ENCODE peak calls at places on chromosomes 4 and X, in six cellular contexts. R is HCT116, U is GM12878, T is GM23338, S is A549, W is Panc1. G is an unnamed sample.

GRCh38 chrX:24392709-24393108 is 32.3 kb downstream of the SUPT20HL1 start:
- DNase-seq in W (no peak), R (no peak), S (no peak), T (no peak), U (no peak), G (no peak)

GRCh38 chrX:103063918-103064434 is at the start of gene BEX1:
- DNase-seq in S (no peak), W (no peak), T (peak; percentile 80), R (no peak), U (no peak), G (peak; percentile 79)

GRCh38 chr4:67871867-67872266 is 11.9 kb downstream of the TMPRSS11D start:
- DNase-seq in S (peak; percentile 25), R (peak; percentile 37), W (peak; percentile 27), U (no peak), T (peak; percentile 53), G (no peak)

GRCh38 chr4:30948653-30949052 is 228.5 kb downstream of the PCDH7 start:
- DNase-seq in W (no peak), S (no peak), T (no peak), R (peak; percentile 90), U (no peak), G (no peak)

GRCh38 chr4:42446823-42447222 is 49.5 kb downstream of the SHISA3 start:
- DNase-seq in T (no peak), W (no peak), S (no peak), U (no peak), R (no peak), G (no peak)

GRCh38 chr4:36138221-36138620 is 106.1 kb downstream of the ARAP2 start:
- DNase-seq in R (no peak), S (no peak), W (no peak), T (no peak), U (no peak), G (no peak)

GRCh38 chr4:87679449-87680169 is 29.5 kb downstream of the DMP1 start:
- DNase-seq in U (peak; percentile 2), T (peak; percentile 80), R (peak; percentile 48), S (peak; percentile 46), W (peak; percentile 10), G (peak; percentile 3)

GRCh38 chr4:80171251-80171650 is 26.1 kb upstream of the PRDM8 start:
- DNase-seq in R (no peak), S (no peak), U (no peak), W (no peak), T (no peak), G (no peak)

DNA sequence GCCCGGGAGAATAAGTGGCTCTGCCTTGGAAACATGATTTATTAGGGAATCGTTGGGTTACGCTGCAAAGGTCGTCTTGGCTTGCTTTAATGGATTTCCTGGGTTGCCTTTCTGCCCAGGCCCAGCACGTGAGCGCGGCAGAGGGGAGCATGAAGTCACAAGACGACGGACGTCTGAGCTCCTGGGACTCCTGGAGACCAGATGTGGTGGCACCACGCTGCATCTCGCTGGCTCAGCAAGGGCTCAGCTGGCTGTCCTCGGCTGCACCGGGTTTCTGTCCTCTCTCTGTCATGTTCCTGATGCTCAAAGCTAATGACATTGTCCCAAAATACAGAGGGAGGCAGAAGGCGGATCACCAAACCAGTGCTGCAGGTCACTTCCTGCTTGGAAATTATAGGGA is 61.1 kb downstream of the C4orf50 start:
- DNase-seq in W (no peak), T (no peak), R (no peak), S (no peak), U (no peak), G (no peak)
- H3K4me3 ChIP-seq in W (no peak overlapping the region), T (no peak overlapping the region), R (no peak overlapping the region), S (no peak overlapping the region), U (no peak overlapping the region), G (no peak overlapping the region)

GRCh38 chr4:185796176-185796575 is 15.8 kb downstream of the SORBS2 start:
- DNase-seq in T (no peak), R (no peak), S (no peak), W (no peak), U (no peak), G (no peak)
- TF ChIP-seq REST in T (no peak), R (no peak), S (no peak), W (no peak), U (no peak), G (no peak)

GRCh38 chrX:13088155-13088485 is 43.7 kb upstream of the FAM9C start:
- DNase-seq in S (no peak), W (no peak), R (no peak), U (no peak), T (no peak), G (no peak)
- H3K27ac ChIP-seq in S (peak overlapping the region; percentile 63), W (peak overlapping the region; percentile 34), R (no peak overlapping the region), U (peak overlapping the region; percentile 100), T (no peak overlapping the region), G (peak overlapping the region; percentile 97)

DNA sequence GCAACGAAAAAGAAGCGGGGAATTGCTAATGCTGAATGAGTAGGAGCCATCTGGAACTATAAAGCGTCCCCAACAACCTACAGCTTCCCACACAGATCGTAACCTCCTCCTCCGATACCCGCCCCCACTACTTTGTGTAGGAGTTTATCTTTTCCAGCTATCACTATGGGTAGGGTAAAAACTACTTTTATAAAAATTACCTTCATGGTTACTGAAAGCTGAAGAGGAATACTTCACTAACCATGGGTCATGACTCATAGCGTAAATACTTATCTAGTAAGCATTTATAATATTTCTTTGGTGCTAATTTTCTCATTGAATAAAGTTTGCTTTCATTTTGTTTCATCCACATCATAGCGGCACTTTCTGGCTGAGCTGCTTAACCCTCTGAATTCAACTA is 79.4 kb upstream of the TNIP3 start:
- DNase-seq in S (no peak), W (no peak), R (no peak), U (no peak), T (no peak), G (no peak)
- H3K4me3 ChIP-seq in S (no peak overlapping the region), W (no peak overlapping the region), R (no peak overlapping the region), U (no peak overlapping the region), T (no peak overlapping the region), G (no peak overlapping the region)

GRCh38 chrX:136523770-136524169 is 8.2 kb upstream of the VGLL1 start:
- DNase-seq in U (no peak), W (no peak), T (no peak), S (no peak), R (no peak), G (no peak)
- TF ChIP-seq REST in U (no peak), W (no peak), T (no peak), S (no peak), R (no peak), G (no peak)

GRCh38 chrX:133607419-133608348 is 192.4 kb upstream of the GPC4 start:
- DNase-seq in U (no peak), S (no peak), R (no peak), W (no peak), T (peak; percentile 10), G (no peak)

GRCh38 chrX:133610056-133610455 is 194.8 kb upstream of the GPC4 start:
- DNase-seq in W (no peak), T (no peak), U (no peak), S (no peak), R (no peak), G (no peak)

GRCh38 chrX:133606990-133607389 is 191.7 kb upstream of the GPC4 start:
- DNase-seq in U (no peak), T (no peak), S (no peak), W (no peak), R (no peak), G (no peak)

GRCh38 chrX:133609151-133609550 is 193.9 kb upstream of the GPC4 start:
- DNase-seq in S (no peak), U (no peak), W (no peak), R (no peak), T (no peak), G (no peak)

DNA sequence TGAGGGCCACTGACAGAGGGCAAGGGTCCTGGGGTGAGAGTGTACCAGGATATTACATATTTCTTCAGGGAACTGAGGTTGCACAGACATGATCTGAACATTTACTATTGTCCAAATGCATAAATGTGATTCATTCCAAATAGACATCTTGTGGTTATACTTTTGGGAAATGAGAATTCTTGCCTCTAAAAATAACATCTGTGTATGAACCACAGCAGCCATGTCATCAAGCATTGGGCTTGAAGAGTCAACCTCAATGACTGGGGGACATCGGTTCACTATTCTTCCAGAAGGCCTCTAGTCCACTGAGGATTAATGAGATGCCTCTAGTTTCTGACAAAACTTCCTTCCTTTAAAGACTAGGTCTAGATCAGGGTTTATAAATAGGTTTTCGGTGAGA is 193.1 kb upstream of the GPC4 start:
- DNase-seq in T (no peak), S (no peak), W (no peak), U (no peak), R (no peak), G (no peak)
- H3K27ac ChIP-seq in T (no peak overlapping the region), S (no peak overlapping the region), W (no peak overlapping the region), U (no peak overlapping the region), R (no peak overlapping the region), G (no peak overlapping the region)

DNA sequence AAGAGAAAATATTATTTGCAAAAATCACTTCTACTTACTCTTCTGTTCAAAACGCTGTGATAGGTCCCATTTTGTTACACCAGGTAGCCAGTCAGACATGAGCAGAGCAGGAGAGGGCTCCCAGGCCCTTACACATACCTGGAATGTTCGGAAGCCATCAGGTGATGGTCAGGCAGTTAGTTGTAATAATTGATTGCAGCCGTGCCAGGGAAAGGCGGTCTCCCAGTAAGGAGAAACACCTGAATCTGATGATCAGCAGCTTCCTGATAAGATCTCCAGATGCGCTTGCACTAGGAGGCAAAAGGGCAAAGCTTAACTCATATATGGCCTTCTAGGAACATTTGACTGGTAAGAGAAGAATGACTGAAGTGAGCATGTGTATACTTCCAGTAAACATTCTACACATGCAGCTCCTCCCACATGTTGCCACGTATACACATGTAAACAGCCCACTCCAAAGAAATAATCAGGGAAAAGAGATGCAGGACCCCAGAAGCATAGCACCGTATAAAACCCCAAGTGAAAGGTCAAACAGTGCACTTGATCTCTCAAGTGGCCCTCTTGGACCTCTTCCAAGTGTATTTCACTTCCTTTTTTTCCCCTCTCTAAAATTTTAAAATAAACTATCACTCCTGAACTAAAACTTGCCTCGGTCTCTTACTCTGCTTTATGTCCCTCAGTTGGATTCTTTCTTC is 1338.0 kb downstream of the FSTL5 start:
- DNase-seq in R (no peak), S (no peak), T (no peak), U (no peak), W (no peak), G (no peak)
- H3K4me3 ChIP-seq in R (no peak overlapping the region), S (no peak overlapping the region), T (no peak overlapping the region), U (no peak overlapping the region), W (no peak overlapping the region), G (no peak overlapping the region)

GRCh38 chr4:186134254-186134653 is 29.8 kb downstream of the FAM149A start:
- DNase-seq in S (no peak), T (no peak), W (no peak), U (peak; percentile 72), R (no peak), G (no peak)
- TF ChIP-seq REST in S (no peak), T (no peak), W (no peak), U (no peak), R (no peak), G (no peak)

GRCh38 chrX:30887721-30888120 is 1.3 kb downstream of the TAB3 start:
- DNase-seq in S (no peak), W (no peak), T (no peak), R (no peak), U (no peak), G (no peak)
- H3K27ac ChIP-seq in S (no peak overlapping the region), W (no peak overlapping the region), T (no peak overlapping the region), R (no peak overlapping the region), U (peak overlapping the region; percentile 53), G (no peak overlapping the region)